ENCODE peak calls at places on chromosomes 5 and 9, in six cellular contexts. A is SHP77 treated with DMSO at 0.1 percent for 48 hours; U is NCI-H1092 treated with DMSO at 0.1 percent for 48 hours; T is MCF 10A; C is activated CD4-positive, alpha-beta memory T cell treated with anti-CD3 and anti-CD28 coated beads, Interleukin-2, amount 10 ng/mL, durations not matched to agents 7 days and 5 days; Y is AG04450. F is an unnamed sample.

GRCh38 chr5:72921886-72922285 is 34.0 kb upstream of the FCHO2 start:
- DNase-seq in Y (no peak), U (no peak), T (no peak), A (no peak), C (no peak), F (no peak)

GRCh38 chr5:150517272-150518152 is 9.6 kb downstream of the NDST1 start:
- DNase-seq in A (peak), U (peak), T (peak), C (no peak), Y (peak), F (no peak)

GRCh38 chr5:8993031-8993430 is 552.8 kb downstream of the SEMA5A start:
- DNase-seq in C (no peak), T (peak), U (no peak), A (no peak), Y (no peak), F (no peak)

GRCh38 chr5:119291877-119292276 is 63.9 kb upstream of the TNFAIP8 start:
- DNase-seq in C (no peak), T (no peak), A (no peak), Y (no peak), U (no peak), F (no peak)

GRCh38 chr9:115411516-115411915 is 293.6 kb upstream of the TNC start:
- DNase-seq in A (no peak), U (no peak), C (no peak), Y (peak), T (no peak), F (no peak)

GRCh38 chr5:163759000-163759730 is 253.7 kb downstream of the MAT2B start:
- DNase-seq in U (no peak), A (no peak), T (no peak), Y (no peak), C (no peak), F (no peak)

GRCh38 chr5:151167022-151167421 is 9.4 kb upstream of the ANXA6 start:
- DNase-seq in T (no peak), Y (no peak), U (no peak), C (no peak), A (no peak), F (no peak)

GRCh38 chr9:124212381-124213050 is 45.2 kb upstream of the NEK6 start:
- DNase-seq in A (no peak), U (no peak), C (no peak), T (no peak), Y (no peak), F (no peak)

GRCh38 chr5:38479315-38479904 is 77.0 kb downstream of the LIFR start:
- DNase-seq in C (no peak), A (no peak), Y (no peak), U (no peak), T (no peak), F (no peak)

GRCh38 chr5:103119067-103119764 is 722 bp downstream of the GIN1 start:
- DNase-seq in A (peak), T (no peak), Y (no peak), C (no peak), U (peak), F (no peak)